ENCODE peak calls at places on chromosomes 1 and 21, in eight cellular contexts. E is dorsolateral prefrontal cortex, D is OCI-LY7, B is fibroblast of the aortic adventitia, M is fibroblast of villous mesenchyme, R is adrenal gland, P is suprapubic skin, S is HFF-Myc. H is an unnamed sample.

GRCh38 chr1:209570757-209571156 is 12.8 kb upstream of the CAMK1G start:
- DNase-seq in P (no peak), B (no peak), D (no peak), M (no peak), R (no peak), E (no peak), S (no peak), H (no peak)

GRCh38 chr1:100535264-100535663 is 2.7 kb upstream of the GPR88 start:
- DNase-seq in B (no peak), D (no peak), M (no peak), S (no peak), E (no peak), P (no peak), R (no peak), H (no peak)

GRCh38 chr1:232982238-232982944 is 32.0 kb downstream of the NTPCR start:
- DNase-seq in E (no peak), M (no peak), R (no peak), P (peak; percentile 69), S (no peak), B (peak; percentile 50), D (no peak), H (no peak)

GRCh38 chr1:196861429-196861828 is 26.4 kb upstream of the CFHR4 start:
- DNase-seq in B (peak; percentile 12), M (no peak), S (no peak), E (no peak), D (no peak), P (no peak), R (no peak), H (no peak)

GRCh38 chr1:70504176-70504820 is 93.2 kb downstream of the CTH start:
- DNase-seq in S (no peak), P (no peak), E (no peak), M (peak; percentile 49), R (no peak), D (no peak), B (peak; percentile 29), H (peak; percentile 47)

GRCh38 chr1:145690587-145691558 is 16.3 kb downstream of the PDZK1 start:
- DNase-seq in S (no peak), D (no peak), R (peak; percentile 80), E (no peak), P (no peak), M (peak; percentile 84), B (peak; percentile 61), H (peak; percentile 22)

GRCh38 chr1:96641292-96641691 is 80.3 kb upstream of the PTBP2 start:
- DNase-seq in D (no peak), E (no peak), B (peak; percentile 53), P (no peak), S (no peak), M (peak; percentile 28), R (no peak), H (no peak)

GRCh38 chr1:117631761-117632160 is 25.9 kb downstream of the TENT5C start:
- DNase-seq in D (peak; percentile 54), P (peak; percentile 16), R (no peak), E (no peak), S (no peak), M (no peak), B (no peak), H (no peak)

GRCh38 chr1:97243973-97244560 is 522.5 kb downstream of the PTBP2 start:
- DNase-seq in E (no peak), P (no peak), S (no peak), R (no peak), B (peak; percentile 40), D (peak; percentile 21), M (peak; percentile 37), H (no peak)

GRCh38 chr1:22502167-22502566 is 50.5 kb downstream of the ZBTB40 start:
- DNase-seq in R (no peak), P (no peak), M (no peak), S (no peak), B (no peak), E (no peak), D (no peak), H (no peak)

GRCh38 chr1:22496536-22497160 is 45.0 kb downstream of the ZBTB40 start:
- DNase-seq in P (no peak), D (no peak), B (no peak), E (no peak), R (no peak), S (no peak), M (no peak), H (no peak)

GRCh38 chr1:22503721-22504410 is 52.2 kb downstream of the ZBTB40 start:
- DNase-seq in M (peak; percentile 58), E (no peak), B (peak; percentile 27), P (no peak), D (no peak), R (no peak), S (no peak), H (no peak)

GRCh38 chr1:22500476-22500875 is 48.8 kb downstream of the ZBTB40 start:
- DNase-seq in P (no peak), S (peak; percentile 19), B (peak; percentile 31), R (peak; percentile 78), D (no peak), M (peak; percentile 67), E (no peak), H (no peak)

GRCh38 chr1:22500058-22500457 is 48.4 kb downstream of the ZBTB40 start:
- DNase-seq in P (no peak), R (no peak), E (no peak), D (no peak), B (no peak), S (no peak), M (no peak), H (no peak)
- TF ChIP-seq CTCF in P (no peak), R (no peak), E (no peak), D (no peak), B (no peak), S (no peak), M (no peak), H (no peak)

GRCh38 chr21:31555741-31556191 is 103.7 kb upstream of the SOD1 start:
- DNase-seq in R (no peak), E (no peak), P (no peak), B (no peak), S (no peak), D (no peak), M (no peak), H (no peak)
- H3K4me3 ChIP-seq in R (no peak overlapping the region), E (no peak overlapping the region), P (no peak overlapping the region), B (no peak overlapping the region), S (no peak overlapping the region), D (no peak overlapping the region), M (no peak overlapping the region), H (no peak overlapping the region)

DNA sequence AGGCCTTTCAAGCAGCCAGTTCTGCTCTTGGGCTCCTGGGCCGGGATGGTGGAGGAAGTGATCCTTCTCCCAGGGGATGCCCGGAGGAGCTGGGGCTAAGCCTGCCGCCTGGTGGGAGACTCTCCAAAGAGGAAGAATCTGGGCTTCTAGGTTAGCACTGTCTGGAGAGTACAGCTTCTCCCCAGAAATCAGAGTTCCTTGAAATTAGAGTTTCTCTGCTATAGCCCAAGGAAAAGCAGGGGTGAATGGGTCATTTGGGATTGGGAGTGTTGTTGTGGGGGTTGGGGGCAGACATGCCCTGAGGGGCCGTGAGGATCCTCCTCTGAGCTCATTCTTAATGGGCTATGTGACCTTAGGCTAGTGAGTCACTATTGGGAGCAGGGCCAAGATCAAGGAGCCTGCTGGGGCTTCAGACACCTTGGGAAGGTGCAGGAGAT is 6.5 kb downstream of the LGR6 start:
- DNase-seq in P (no peak), D (no peak), M (peak; percentile 23), S (no peak), E (no peak), R (no peak), B (no peak), H (no peak)
- TF ChIP-seq CTCF in P (no peak), D (no peak), M (no peak), S (no peak), E (no peak), R (no peak), B (no peak), H (no peak)

GRCh38 chr1:2313651-2314296 is 77.6 kb downstream of the MORN1 start:
- DNase-seq in D (no peak), P (no peak), S (no peak), B (no peak), E (no peak), R (no peak), M (no peak), H (no peak)
- H3K4me3 ChIP-seq in D (no peak overlapping the region), P (peak overlapping the region; percentile 64), S (peak overlapping the region; percentile 33), B (peak overlapping the region; percentile 59), E (peak overlapping the region; percentile 73), R (no peak overlapping the region), M (peak overlapping the region; percentile 45), H (no peak overlapping the region)

GRCh38 chr1:198056255-198056654 is 100.5 kb upstream of the NEK7 start:
- DNase-seq in P (no peak), M (no peak), B (no peak), D (peak; percentile 14), E (no peak), R (no peak), S (no peak), H (no peak)
- TF ChIP-seq CTCF in P (no peak), M (peak; percentile 23), B (no peak), D (peak; percentile 61), E (no peak), R (no peak), S (peak; percentile 18), H (peak; percentile 68)

GRCh38 chr1:228415853-228416216 is 826 bp downstream of the TRIM17 start:
- DNase-seq in P (no peak), R (no peak), B (no peak), M (no peak), S (no peak), D (no peak), E (no peak), H (no peak)
- H3K4me3 ChIP-seq in P (peak overlapping the region; percentile 56), R (no peak overlapping the region), B (peak overlapping the region; percentile 41), M (peak overlapping the region; percentile 62), S (peak overlapping the region; percentile 38), D (no peak overlapping the region), E (peak overlapping the region; percentile 67), H (no peak overlapping the region)

DNA sequence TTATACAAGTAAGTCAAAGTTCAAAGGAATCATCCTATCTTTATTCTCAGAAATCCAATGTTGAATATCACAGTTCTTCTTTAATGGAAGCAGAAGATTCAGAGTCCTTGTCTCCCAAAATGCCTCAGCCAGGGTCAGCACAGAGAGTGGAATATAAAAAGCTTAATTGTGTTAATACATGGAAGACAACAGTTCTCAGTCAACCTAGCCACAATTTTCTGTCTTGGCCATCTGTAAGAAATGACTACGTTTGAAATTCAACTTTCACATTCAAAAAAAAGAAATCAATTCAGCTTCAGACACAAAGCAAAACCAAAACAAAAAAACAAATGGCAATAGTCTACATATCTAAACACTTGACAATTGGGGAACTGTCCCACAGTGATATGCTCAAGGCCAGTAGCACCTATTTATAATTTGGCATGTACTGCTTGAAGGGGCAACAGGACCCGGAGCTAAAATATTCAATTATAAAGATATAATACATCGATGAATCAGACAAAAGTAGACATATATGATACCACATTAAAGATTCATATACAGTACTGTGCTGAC is 27.3 kb upstream of the GLIS1 start:
- DNase-seq in S (no peak), R (no peak), D (no peak), P (no peak), M (no peak), E (no peak), B (no peak), H (no peak)
- TF ChIP-seq CTCF in S (no peak), R (no peak), D (no peak), P (no peak), M (no peak), E (no peak), B (no peak), H (no peak)

H was measured in GM12864.